ENCODE peak calls at places on chromosome 18, in six cellular contexts. U is NCI-H1105; N is NCI-H510A treated with DMSO at 0.1 percent for 48 hours; A is kidney; I is AG20443; K is CD8-positive, alpha-beta memory T cell. Y is an unnamed sample.

GRCh38 chr18:21998531-21998930 is 170.9 kb upstream of the GATA6 start:
- DNase-seq in U (no peak), N (no peak), A (no peak), I (no peak), K (no peak), Y (no peak)

GRCh38 chr18:34807106-34807796 is 97.2 kb downstream of the DTNA start:
- DNase-seq in U (no peak), N (no peak), A (no peak), I (no peak), K (no peak), Y (no peak)

GRCh38 chr18:13387856-13388548 is 169.4 kb downstream of the LDLRAD4 start:
- DNase-seq in U (no peak), N (no peak), A (peak; percentile 47), I (peak; percentile 84), K (no peak), Y (no peak)

GRCh38 chr18:55275042-55275897 is 312.7 kb downstream of the TCF4 start:
- DNase-seq in U (no peak), N (no peak), A (no peak), I (peak; percentile 84), K (no peak), Y (no peak)

GRCh38 chr18:14907420-14907819 is 159.4 kb downstream of the ANKRD30B start:
- DNase-seq in U (no peak), N (no peak), A (peak; percentile 44), I (no peak), K (no peak), Y (peak; percentile 49)

GRCh38 chr18:79378416-79379250 is 17.1 kb upstream of the NFATC1 start:
- DNase-seq in U (peak; percentile 32), N (no peak), A (peak; percentile 91), I (peak; percentile 94), K (peak; percentile 79), Y (peak; percentile 95)

GRCh38 chr18:2907459-2908145 is 60.8 kb downstream of the EMILIN2 start:
- DNase-seq in U (no peak), N (no peak), A (no peak), I (no peak), K (no peak), Y (no peak)

GRCh38 chr18:43279015-43279758 is 1.9 kb upstream of the SYT4 start:
- DNase-seq in U (peak; percentile 93), N (peak; percentile 98), A (no peak), I (no peak), K (no peak), Y (no peak)

GRCh38 chr18:10168477-10168876 is 254.7 kb downstream of the VAPA start:
- DNase-seq in U (no peak), N (no peak), A (no peak), I (no peak), K (no peak), Y (no peak)

GRCh38 chr18:3449702-3450357 is at the start of gene TGIF1:
- DNase-seq in U (no peak), N (peak; percentile 73), A (peak; percentile 95), I (peak; percentile 60), K (peak; percentile 28), Y (peak; percentile 93)

GRCh38 chr18:24196764-24197163 is 57.9 kb downstream of the CABYR start:
- DNase-seq in U (no peak), N (no peak), A (no peak), I (no peak), K (no peak), Y (no peak)

GRCh38 chr18:39946623-39947061 is 2008.4 kb upstream of the PIK3C3 start:
- DNase-seq in U (no peak), N (no peak), A (no peak), I (peak; percentile 40), K (no peak), Y (no peak)

GRCh38 chr18:12328179-12328823 is 20.3 kb downstream of the TUBB6 start:
- DNase-seq in U (no peak), N (no peak), A (no peak), I (no peak), K (no peak), Y (no peak)

GRCh38 chr18:50671376-50671775 is 111.5 kb downstream of the MAPK4 start:
- DNase-seq in U (no peak), N (no peak), A (no peak), I (no peak), K (no peak), Y (peak; percentile 10)

GRCh38 chr18:69947361-69948106 is at the start of gene CD226:
- DNase-seq in U (no peak), N (no peak), A (no peak), I (no peak), K (no peak), Y (no peak)

GRCh38 chr18:49277395-49278036 is 182.9 kb downstream of the DYM start:
- DNase-seq in U (no peak), N (no peak), A (no peak), I (peak; percentile 25), K (no peak), Y (no peak)

GRCh38 chr18:22230403-22231042 is 61.1 kb downstream of the GATA6 start:
- DNase-seq in U (no peak), N (no peak), A (no peak), I (peak; percentile 43), K (no peak), Y (no peak)

GRCh38 chr18:79197531-79197930 is 128.3 kb downstream of the ATP9B start:
- DNase-seq in U (peak; percentile 68), N (peak; percentile 93), A (no peak), I (no peak), K (no peak), Y (no peak)

GRCh38 chr18:66495844-66496243 is 108.0 kb downstream of the CDH19 start:
- DNase-seq in U (peak; percentile 63), N (peak; percentile 87), A (no peak), I (no peak), K (no peak), Y (no peak)

GRCh38 chr18:11392292-11392691 is 217.1 kb upstream of the SLC35G4 start:
- DNase-seq in U (no peak), N (no peak), A (no peak), I (no peak), K (no peak), Y (no peak)

GRCh38 chr18:269480-270090 is 1.7 kb upstream of the THOC1 start:
- DNase-seq in U (no peak), N (no peak), A (no peak), I (no peak), K (no peak), Y (no peak)

GRCh38 chr18:79568543-79569205 is 110.9 kb upstream of the CTDP1 start:
- DNase-seq in U (no peak), N (no peak), A (no peak), I (no peak), K (no peak), Y (peak; percentile 51)

GRCh38 chr18:68480196-68480595 is 234.7 kb downstream of the TMX3 start:
- DNase-seq in U (no peak), N (no peak), A (no peak), I (no peak), K (no peak), Y (no peak)

GRCh38 chr18:70398076-70398475 is 109.2 kb downstream of the SOCS6 start:
- DNase-seq in U (no peak), N (no peak), A (no peak), I (no peak), K (no peak), Y (no peak)

GRCh38 chr18:21053127-21053526 is 58.5 kb downstream of the ROCK1 start:
- DNase-seq in U (no peak), N (no peak), A (no peak), I (peak; percentile 81), K (no peak), Y (no peak)

GRCh38 chr18:2002178-2002577 is 569.1 kb downstream of the METTL4 start:
- DNase-seq in U (no peak), N (no peak), A (no peak), I (no peak), K (no peak), Y (no peak)

GRCh38 chr18:50866765-50867164 is 12.2 kb upstream of the ME2 start:
- DNase-seq in U (no peak), N (no peak), A (no peak), I (no peak), K (no peak), Y (no peak)